ENCODE peak calls at places on chromosomes 6 and 20, in six cellular contexts. One of them, this sample, is unnamed.
A peak's percentile ranks its signal among the peaks of the same experiment; 100 is the strongest.

GRCh38 chr20:52191132-52191435 is 495 bp downstream of the ZFP64 start:
- DNase-seq in LNCaP clone FGC: no peak
- DNase-seq in fibroblast of pulmonary artery: no peak
- DNase-seq in NCI-H510A treated with DMSO at 0.1 percent for 48 hours: no peak
- DNase-seq in NCI-H774: no peak
- DNase-seq in GM20000: no peak
- DNase-seq in this sample: no peak

GRCh38 chr6:90343581-90343980 is 46.9 kb upstream of the BACH2 start:
- DNase-seq in NCI-H774: no peak
- DNase-seq in fibroblast of pulmonary artery: peak; percentile 23
- DNase-seq in GM20000: no peak
- DNase-seq in LNCaP clone FGC: no peak
- DNase-seq in NCI-H510A treated with DMSO at 0.1 percent for 48 hours: no peak
- DNase-seq in this sample: no peak

GRCh38 chr20:46343358-46344357 is 35.4 kb upstream of the CDH22 start:
- DNase-seq in NCI-H774: no peak
- DNase-seq in NCI-H510A treated with DMSO at 0.1 percent for 48 hours: peak; percentile 22
- DNase-seq in LNCaP clone FGC: no peak
- DNase-seq in GM20000: no peak
- DNase-seq in fibroblast of pulmonary artery: no peak
- DNase-seq in this sample: no peak

GRCh38 chr6:106145144-106145543 is 59.0 kb downstream of the PRDM1 start:
- DNase-seq in NCI-H510A treated with DMSO at 0.1 percent for 48 hours: no peak
- DNase-seq in fibroblast of pulmonary artery: no peak
- DNase-seq in NCI-H774: no peak
- DNase-seq in GM20000: no peak
- DNase-seq in LNCaP clone FGC: no peak
- DNase-seq in this sample: no peak

GRCh38 chr6:10951675-10952282 is 64.9 kb downstream of the SYCP2L start:
- DNase-seq in fibroblast of pulmonary artery: peak; percentile 78
- DNase-seq in NCI-H510A treated with DMSO at 0.1 percent for 48 hours: no peak
- DNase-seq in GM20000: peak; percentile 45
- DNase-seq in LNCaP clone FGC: peak; percentile 63
- DNase-seq in NCI-H774: no peak
- DNase-seq in this sample: peak; percentile 48

GRCh38 chr20:2955257-2955950 is 82.1 kb downstream of the PTPRA start:
- DNase-seq in GM20000: peak; percentile 29
- DNase-seq in NCI-H510A treated with DMSO at 0.1 percent for 48 hours: no peak
- DNase-seq in LNCaP clone FGC: no peak
- DNase-seq in NCI-H774: no peak
- DNase-seq in fibroblast of pulmonary artery: no peak
- DNase-seq in this sample: no peak

GRCh38 chr6:11833626-11834592 is 55.3 kb upstream of the ADTRP start:
- DNase-seq in NCI-H510A treated with DMSO at 0.1 percent for 48 hours: no peak
- DNase-seq in fibroblast of pulmonary artery: no peak
- DNase-seq in LNCaP clone FGC: no peak
- DNase-seq in NCI-H774: no peak
- DNase-seq in GM20000: peak; percentile 54
- DNase-seq in this sample: no peak

GRCh38 chr6:102022803-102023202 is 629.3 kb downstream of the GRIK2 start:
- DNase-seq in GM20000: no peak
- DNase-seq in NCI-H774: no peak
- DNase-seq in NCI-H510A treated with DMSO at 0.1 percent for 48 hours: no peak
- DNase-seq in LNCaP clone FGC: no peak
- DNase-seq in fibroblast of pulmonary artery: no peak
- DNase-seq in this sample: no peak

GRCh38 chr6:156890627-156891300 is 113.6 kb downstream of the ARID1B start:
- DNase-seq in LNCaP clone FGC: peak; percentile 45
- DNase-seq in fibroblast of pulmonary artery: peak; percentile 25
- DNase-seq in GM20000: no peak
- DNase-seq in NCI-H774: no peak
- DNase-seq in NCI-H510A treated with DMSO at 0.1 percent for 48 hours: no peak
- DNase-seq in this sample: no peak

GRCh38 chr20:58340853-58341252 is 31.3 kb downstream of the RAB22A start:
- DNase-seq in fibroblast of pulmonary artery: peak; percentile 23
- DNase-seq in LNCaP clone FGC: no peak
- DNase-seq in NCI-H510A treated with DMSO at 0.1 percent for 48 hours: no peak
- DNase-seq in NCI-H774: no peak
- DNase-seq in GM20000: no peak
- DNase-seq in this sample: no peak

GRCh38 chr6:135601857-135602256 is 104.3 kb upstream of the AHI1 start:
- DNase-seq in NCI-H510A treated with DMSO at 0.1 percent for 48 hours: no peak
- DNase-seq in LNCaP clone FGC: no peak
- DNase-seq in GM20000: no peak
- DNase-seq in fibroblast of pulmonary artery: no peak
- DNase-seq in NCI-H774: no peak
- DNase-seq in this sample: no peak

GRCh38 chr6:125791151-125791819 is 525 bp downstream of the NCOA7 start:
- DNase-seq in LNCaP clone FGC: no peak
- DNase-seq in NCI-H774: peak; percentile 50
- DNase-seq in NCI-H510A treated with DMSO at 0.1 percent for 48 hours: peak; percentile 55
- DNase-seq in GM20000: peak; percentile 67
- DNase-seq in fibroblast of pulmonary artery: peak; percentile 74
- DNase-seq in this sample: peak; percentile 58

GRCh38 chr20:36542019-36542488 is 735 bp downstream of the MYL9 start:
- DNase-seq in LNCaP clone FGC: no peak
- DNase-seq in GM20000: no peak
- DNase-seq in NCI-H774: no peak
- DNase-seq in fibroblast of pulmonary artery: peak; percentile 64
- DNase-seq in NCI-H510A treated with DMSO at 0.1 percent for 48 hours: no peak
- DNase-seq in this sample: peak; percentile 76

GRCh38 chr20:49712918-49713778 is 530 bp downstream of the B4GALT5 start:
- DNase-seq in NCI-H774: no peak
- DNase-seq in fibroblast of pulmonary artery: peak; percentile 38
- DNase-seq in GM20000: no peak
- DNase-seq in NCI-H510A treated with DMSO at 0.1 percent for 48 hours: no peak
- DNase-seq in LNCaP clone FGC: no peak
- DNase-seq in this sample: peak; percentile 50

GRCh38 chr20:3172933-3173581 is at the start of gene LZTS3:
- DNase-seq in NCI-H774: peak; percentile 30
- DNase-seq in NCI-H510A treated with DMSO at 0.1 percent for 48 hours: peak; percentile 38
- DNase-seq in GM20000: peak; percentile 93
- DNase-seq in fibroblast of pulmonary artery: peak; percentile 42
- DNase-seq in LNCaP clone FGC: no peak
- DNase-seq in this sample: peak; percentile 86

GRCh38 chr6:21367649-21368154 is 225.8 kb upstream of the SOX4 start:
- DNase-seq in LNCaP clone FGC: no peak
- DNase-seq in NCI-H774: no peak
- DNase-seq in fibroblast of pulmonary artery: no peak
- DNase-seq in NCI-H510A treated with DMSO at 0.1 percent for 48 hours: no peak
- DNase-seq in GM20000: no peak
- DNase-seq in this sample: no peak

GRCh38 chr6:1864496-1864895 is 254.8 kb downstream of the FOXC1 start:
- DNase-seq in NCI-H510A treated with DMSO at 0.1 percent for 48 hours: peak; percentile 41
- DNase-seq in fibroblast of pulmonary artery: no peak
- DNase-seq in GM20000: no peak
- DNase-seq in NCI-H774: no peak
- DNase-seq in LNCaP clone FGC: no peak
- DNase-seq in this sample: peak; percentile 50

GRCh38 chr20:38672504-38672903 is 51.8 kb upstream of the SLC32A1 start:
- DNase-seq in NCI-H774: no peak
- DNase-seq in LNCaP clone FGC: no peak
- DNase-seq in fibroblast of pulmonary artery: no peak
- DNase-seq in NCI-H510A treated with DMSO at 0.1 percent for 48 hours: no peak
- DNase-seq in GM20000: no peak
- DNase-seq in this sample: no peak

GRCh38 chr6:51077967-51078518 is 259.4 kb downstream of the TFAP2B start:
- DNase-seq in LNCaP clone FGC: no peak
- DNase-seq in NCI-H774: no peak
- DNase-seq in NCI-H510A treated with DMSO at 0.1 percent for 48 hours: no peak
- DNase-seq in fibroblast of pulmonary artery: no peak
- DNase-seq in GM20000: no peak
- DNase-seq in this sample: peak; percentile 13

GRCh38 chr20:2515203-2515602 is 6.5 kb upstream of the ZNF343 start:
- DNase-seq in NCI-H774: no peak
- DNase-seq in GM20000: no peak
- DNase-seq in fibroblast of pulmonary artery: peak; percentile 55
- DNase-seq in LNCaP clone FGC: no peak
- DNase-seq in NCI-H510A treated with DMSO at 0.1 percent for 48 hours: no peak
- DNase-seq in this sample: no peak

GRCh38 chr6:3912366-3913076 is 63.3 kb downstream of the FAM50B start:
- DNase-seq in NCI-H510A treated with DMSO at 0.1 percent for 48 hours: no peak
- DNase-seq in NCI-H774: no peak
- DNase-seq in fibroblast of pulmonary artery: no peak
- DNase-seq in GM20000: no peak
- DNase-seq in LNCaP clone FGC: no peak
- DNase-seq in this sample: no peak

GRCh38 chr6:122063090-122063489 is 336.4 kb upstream of the HSF2 start:
- DNase-seq in GM20000: no peak
- DNase-seq in NCI-H510A treated with DMSO at 0.1 percent for 48 hours: no peak
- DNase-seq in NCI-H774: no peak
- DNase-seq in fibroblast of pulmonary artery: no peak
- DNase-seq in LNCaP clone FGC: no peak
- DNase-seq in this sample: no peak

GRCh38 chr6:167898673-167899311 is 72.1 kb downstream of the AFDN start:
- DNase-seq in NCI-H774: peak; percentile 42
- DNase-seq in fibroblast of pulmonary artery: peak; percentile 70
- DNase-seq in NCI-H510A treated with DMSO at 0.1 percent for 48 hours: peak; percentile 12
- DNase-seq in LNCaP clone FGC: no peak
- DNase-seq in GM20000: peak; percentile 21
- DNase-seq in this sample: peak; percentile 15